ENCODE peak calls at places on chromosomes 16 and 17, in four cellular contexts. One of them, this sample, is unnamed.

GRCh38 chr17:64564098-64564497 is 57.3 kb downstream of the CEP95 start:
- DNase-seq in activated T-helper 9 cell treated with anti-CD3 and anti-CD28 coated beads, Interleukin-2, amount 50 U/mL, for 16 hours: no peak
- DNase-seq in NCI-H2081: no peak
- DNase-seq in T-helper 22 cell: no peak
- DNase-seq in this sample: no peak

GRCh38 chr16:21940570-21940969 is 12.6 kb upstream of the UQCRC2 start:
- DNase-seq in activated T-helper 9 cell treated with anti-CD3 and anti-CD28 coated beads, Interleukin-2, amount 50 U/mL, for 16 hours: no peak
- DNase-seq in NCI-H2081: no peak
- DNase-seq in T-helper 22 cell: no peak
- DNase-seq in this sample: no peak

GRCh38 chr17:45316271-45317112 is at the start of gene MAP3K14:
- DNase-seq in activated T-helper 9 cell treated with anti-CD3 and anti-CD28 coated beads, Interleukin-2, amount 50 U/mL, for 16 hours: peak; percentile 49
- DNase-seq in NCI-H2081: peak; percentile 82
- DNase-seq in T-helper 22 cell: peak; percentile 52
- DNase-seq in this sample: peak; percentile 74

GRCh38 chr16:8935989-8936388 is 27.7 kb downstream of the USP7 start:
- DNase-seq in activated T-helper 9 cell treated with anti-CD3 and anti-CD28 coated beads, Interleukin-2, amount 50 U/mL, for 16 hours: no peak
- DNase-seq in NCI-H2081: no peak
- DNase-seq in T-helper 22 cell: no peak
- DNase-seq in this sample: no peak

GRCh38 chr17:1623057-1623456 is 5.6 kb downstream of the SLC43A2 start:
- DNase-seq in activated T-helper 9 cell treated with anti-CD3 and anti-CD28 coated beads, Interleukin-2, amount 50 U/mL, for 16 hours: no peak
- DNase-seq in NCI-H2081: no peak
- DNase-seq in T-helper 22 cell: no peak
- DNase-seq in this sample: no peak

GRCh38 chr16:68382296-68382718 is 66.0 kb downstream of the SMPD3 start:
- DNase-seq in activated T-helper 9 cell treated with anti-CD3 and anti-CD28 coated beads, Interleukin-2, amount 50 U/mL, for 16 hours: no peak
- DNase-seq in NCI-H2081: no peak
- DNase-seq in T-helper 22 cell: no peak
- DNase-seq in this sample: no peak

GRCh38 chr16:75861981-75862380 is 135.7 kb upstream of the CPHXL start:
- DNase-seq in activated T-helper 9 cell treated with anti-CD3 and anti-CD28 coated beads, Interleukin-2, amount 50 U/mL, for 16 hours: no peak
- DNase-seq in NCI-H2081: no peak
- DNase-seq in T-helper 22 cell: no peak
- DNase-seq in this sample: no peak

GRCh38 chr17:59641799-59642484 is 22.2 kb downstream of the CLTC start:
- DNase-seq in activated T-helper 9 cell treated with anti-CD3 and anti-CD28 coated beads, Interleukin-2, amount 50 U/mL, for 16 hours: no peak
- DNase-seq in NCI-H2081: no peak
- DNase-seq in T-helper 22 cell: no peak
- DNase-seq in this sample: peak; percentile 20

GRCh38 chr16:81095653-81095952 is 592 bp downstream of the GCSH start:
- DNase-seq in activated T-helper 9 cell treated with anti-CD3 and anti-CD28 coated beads, Interleukin-2, amount 50 U/mL, for 16 hours: no peak
- DNase-seq in NCI-H2081: no peak
- DNase-seq in T-helper 22 cell: no peak
- DNase-seq in this sample: peak; percentile 3

GRCh38 chr16:53053967-53054669 is 673 bp upstream of the CHD9 start:
- DNase-seq in activated T-helper 9 cell treated with anti-CD3 and anti-CD28 coated beads, Interleukin-2, amount 50 U/mL, for 16 hours: no peak
- DNase-seq in NCI-H2081: peak; percentile 20
- DNase-seq in T-helper 22 cell: no peak
- DNase-seq in this sample: peak; percentile 44

GRCh38 chr16:84844049-84844350 is 24.2 kb downstream of the CRISPLD2 start:
- DNase-seq in activated T-helper 9 cell treated with anti-CD3 and anti-CD28 coated beads, Interleukin-2, amount 50 U/mL, for 16 hours: no peak
- DNase-seq in NCI-H2081: peak; percentile 64
- DNase-seq in T-helper 22 cell: no peak
- DNase-seq in this sample: no peak

GRCh38 chr17:57433396-57433944 is 177.1 kb downstream of the MSI2 start:
- DNase-seq in activated T-helper 9 cell treated with anti-CD3 and anti-CD28 coated beads, Interleukin-2, amount 50 U/mL, for 16 hours: no peak
- DNase-seq in NCI-H2081: no peak
- DNase-seq in T-helper 22 cell: no peak
- DNase-seq in this sample: no peak